ENCODE peak calls at places on chromosomes 1 and 21, in nine cellular contexts. R is right lobe of liver, O is cardiac muscle cell, N is SK-N-SH, A is cardiac fibroblast, X is DND-41, E is Panc1, K is HFF-Myc, J is IMR-90. D is an unnamed sample.
A peak's percentile ranks its signal among the peaks of the same experiment; 100 is the strongest.

GRCh38 chr1:111290104-111290503 is 547 bp upstream of the CHIA start:
- DNase-seq in R (no peak), O (no peak), N (no peak), A (no peak), X (no peak), E (no peak), K (no peak), J (no peak), D (no peak)

GRCh38 chr1:56202743-56203142 is 376.6 kb downstream of the PLPP3 start:
- DNase-seq in R (no peak), O (no peak), N (no peak), A (no peak), X (no peak), E (no peak), K (no peak), J (no peak), D (no peak)

GRCh38 chr1:36136535-36136934 is 11.5 kb upstream of the COL8A2 start:
- DNase-seq in R (no peak), O (peak; percentile 87), N (no peak), A (peak; percentile 90), X (no peak), E (no peak), K (no peak), J (peak; percentile 92), D (peak; percentile 90)

GRCh38 chr1:116847688-116848531 is 61.8 kb upstream of the PTGFRN start:
- DNase-seq in R (no peak), O (peak; percentile 59), N (no peak), A (peak; percentile 57), X (no peak), E (no peak), K (peak; percentile 83), J (peak; percentile 33), D (peak; percentile 87)

GRCh38 chr1:178864326-178864725 is 6.6 kb downstream of the ANGPTL1 start:
- DNase-seq in R (no peak), O (peak; percentile 21), N (no peak), A (no peak), X (no peak), E (no peak), K (no peak), J (peak; percentile 10), D (peak; percentile 20)

GRCh38 chr21:41739936-41740335 is 26.9 kb downstream of the RIPK4 start:
- DNase-seq in R (no peak), O (no peak), N (no peak), A (no peak), X (no peak), E (no peak), K (no peak), J (no peak), D (no peak)

GRCh38 chr1:219071209-219071608 is 102.5 kb upstream of the LYPLAL1 start:
- DNase-seq in R (no peak), O (no peak), N (no peak), A (no peak), X (no peak), E (no peak), K (no peak), J (no peak), D (no peak)

GRCh38 chr1:237677979-237678378 is 212.7 kb downstream of the ZP4 start:
- DNase-seq in R (no peak), O (peak; percentile 60), N (peak; percentile 21), A (peak; percentile 48), X (no peak), E (peak; percentile 15), K (no peak), J (peak; percentile 83), D (peak; percentile 25)

GRCh38 chr21:32803651-32804050 is 32.1 kb upstream of the PAXBP1 start:
- DNase-seq in R (no peak), O (no peak), N (no peak), A (no peak), X (no peak), E (no peak), K (no peak), J (peak; percentile 30), D (no peak)

GRCh38 chr1:68188060-68188538 is 44.2 kb downstream of the WLS start:
- DNase-seq in R (no peak), O (peak; percentile 60), N (no peak), A (peak; percentile 62), X (no peak), E (no peak), K (no peak), J (peak; percentile 91), D (no peak)

GRCh38 chr1:61956774-61957173 is 214.5 kb downstream of the PATJ start:
- DNase-seq in R (no peak), O (no peak), N (no peak), A (no peak), X (no peak), E (no peak), K (no peak), J (no peak), D (no peak)

GRCh38 chr1:61432616-61433388 is 292.1 kb downstream of the TM2D1 start:
- DNase-seq in R (no peak), O (peak; percentile 68), N (no peak), A (peak; percentile 64), X (no peak), E (no peak), K (no peak), J (no peak), D (no peak)

GRCh38 chr21:30072496-30072895 is 94.1 kb downstream of the CLDN17 start:
- DNase-seq in R (no peak), O (peak; percentile 50), N (no peak), A (peak; percentile 53), X (no peak), E (no peak), K (peak; percentile 0), J (no peak), D (peak; percentile 52)

GRCh38 chr1:23796466-23797271 is 3.9 kb downstream of the GALE start:
- DNase-seq in R (peak; percentile 48), O (no peak), N (no peak), A (no peak), X (no peak), E (no peak), K (no peak), J (no peak), D (no peak)

GRCh38 chr1:23795676-23796465 is 4.7 kb downstream of the GALE start:
- DNase-seq in R (no peak), O (no peak), N (no peak), A (no peak), X (no peak), E (no peak), K (no peak), J (no peak), D (no peak)

GRCh38 chr1:23798662-23799142 is 1.9 kb downstream of the GALE start:
- DNase-seq in R (peak; percentile 49), O (no peak), N (peak; percentile 45), A (no peak), X (no peak), E (no peak), K (no peak), J (no peak), D (no peak)

GRCh38 chr1:23799255-23799569 is 1.3 kb downstream of the GALE start:
- DNase-seq in R (no peak), O (no peak), N (no peak), A (no peak), X (no peak), E (no peak), K (no peak), J (no peak), D (no peak)

GRCh38 chr1:23797478-23798448 is 2.8 kb downstream of the GALE start:
- DNase-seq in R (no peak), O (no peak), N (no peak), A (no peak), X (no peak), E (no peak), K (no peak), J (no peak), D (no peak)
- TF ChIP-seq CTCF in R (no peak), O (no peak), N (no peak), A (no peak), X (no peak), E (no peak), K (no peak), J (no peak), D (no peak)

DNA sequence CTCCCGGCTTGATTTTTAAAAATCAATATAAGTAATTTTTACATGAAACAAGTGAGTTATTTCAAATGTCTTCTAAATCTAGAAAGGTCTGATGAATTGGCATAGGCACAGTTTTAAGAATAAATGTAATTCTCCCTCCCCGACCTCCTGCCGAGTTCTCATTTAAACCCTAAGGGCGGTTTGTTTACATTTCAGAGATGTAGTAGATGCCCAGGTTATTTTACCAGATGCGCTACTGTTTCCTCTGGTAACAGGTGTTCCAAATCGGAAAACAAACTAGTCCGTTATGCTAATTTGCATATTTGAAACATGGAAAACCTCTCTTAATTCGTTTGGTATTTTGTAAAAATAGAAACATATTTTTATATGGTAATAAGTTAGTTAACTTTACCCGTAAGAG is 53.8 kb upstream of the CFAP126 start:
- DNase-seq in R (no peak), O (no peak), N (no peak), A (no peak), X (no peak), E (no peak), K (no peak), J (no peak), D (no peak)
- H3K4me3 ChIP-seq in R (no peak overlapping the region), O (peak overlapping the region; percentile 13), N (peak overlapping the region; percentile 48), A (no peak overlapping the region), X (no peak overlapping the region), E (peak overlapping the region; percentile 63), K (no peak overlapping the region), J (no peak overlapping the region), D (no peak overlapping the region)

DNA sequence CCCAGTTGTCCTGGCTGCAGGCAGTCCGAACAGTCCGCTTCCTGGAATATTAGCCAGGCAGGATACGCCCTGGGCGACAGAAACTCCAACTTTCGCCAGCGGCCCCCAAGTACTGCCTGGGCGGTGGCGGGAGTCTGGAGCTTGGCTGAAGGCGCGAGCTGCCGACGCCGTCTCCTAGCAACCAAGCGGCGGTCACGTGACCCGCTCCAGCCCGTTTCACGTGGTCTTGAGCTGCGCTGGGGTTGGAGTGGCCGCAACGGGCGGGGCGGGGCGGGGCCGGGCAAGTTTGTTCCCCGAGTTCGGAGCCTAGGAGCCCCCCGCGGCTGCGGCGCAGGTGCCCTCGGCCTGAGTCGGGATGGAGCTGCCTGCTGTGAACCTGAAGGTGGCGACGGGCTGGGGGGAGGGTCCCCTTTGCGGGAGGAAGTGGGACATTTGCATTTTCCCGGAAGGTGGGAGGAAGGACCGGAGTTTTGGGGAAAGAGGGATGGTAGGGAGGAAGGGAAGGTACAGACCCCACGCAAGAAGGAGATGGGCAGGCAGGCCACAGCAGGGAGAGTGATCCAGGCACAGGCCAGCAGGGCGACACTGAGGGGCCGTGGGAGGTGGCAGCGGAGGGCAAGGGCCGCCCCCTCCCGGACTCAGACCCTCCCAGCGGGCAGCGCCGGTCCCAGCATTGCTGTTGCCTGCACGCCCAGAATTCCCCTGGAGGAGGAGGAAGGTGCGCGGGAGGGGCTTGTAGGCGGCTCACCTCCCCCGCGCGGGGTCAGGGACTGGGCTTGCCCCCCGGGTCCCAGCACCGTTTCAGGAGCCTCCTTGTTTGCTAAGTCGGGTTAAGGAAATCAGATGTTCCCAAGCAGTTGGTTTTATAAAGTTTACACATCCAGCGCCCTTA is at the start of gene AGTRAP:
- DNase-seq in R (peak; percentile 98), O (peak; percentile 95), N (peak; percentile 95), A (peak; percentile 95), X (peak; percentile 69), E (no peak), K (peak; percentile 70), J (peak; percentile 87), D (peak; percentile 87)
- TF ChIP-seq CTCF in R (no peak), O (no peak), N (no peak), A (no peak), X (no peak), E (no peak), K (no peak), J (no peak), D (no peak)

DNA sequence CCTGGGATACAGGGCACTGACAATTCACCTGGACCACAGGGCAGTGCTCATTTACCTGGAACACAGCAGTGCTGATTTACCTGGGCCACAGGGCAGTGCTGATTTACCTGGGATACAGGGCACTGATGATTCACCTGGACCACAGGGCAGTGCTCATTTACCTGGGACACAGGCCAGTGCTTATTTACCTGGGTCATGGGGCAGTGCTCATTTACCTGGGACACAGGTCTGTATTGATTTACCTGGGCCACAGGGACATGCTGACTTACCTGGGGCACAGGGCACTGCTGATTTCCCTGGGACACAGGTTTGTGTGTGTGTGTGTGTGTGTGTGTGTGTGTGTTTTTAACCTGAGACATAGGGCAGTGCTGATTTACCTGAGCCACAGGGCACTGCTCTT is 261.7 kb downstream of the MATN1 start:
- DNase-seq in R (no peak), O (no peak), N (no peak), A (no peak), X (no peak), E (no peak), K (no peak), J (no peak), D (no peak)
- H3K4me3 ChIP-seq in R (no peak overlapping the region), O (no peak overlapping the region), N (no peak overlapping the region), A (no peak overlapping the region), X (no peak overlapping the region), E (no peak overlapping the region), K (no peak overlapping the region), J (no peak overlapping the region), D (no peak overlapping the region)

D was measured in fibroblast of mammary gland.